ENCODE peak calls at places on chromosome 22, in six cellular contexts. One of them, this sample, is unnamed. For H3K9me3, the result is how much of the 10 kb centered on the place peaks cover.

GRCh38 chr22:50525991-50526848 is 822 bp upstream of the SCO2 start:
- DNase-seq in IMR-90: peak
- DNase-seq in spleen: peak
- DNase-seq in A549: peak
- DNase-seq in HepG2: peak
- DNase-seq in CD4-positive, CD25-positive, alpha-beta regulatory T cell: peak
- DNase-seq in this sample: peak

GRCh38 chr22:28958611-28959010 is 75.2 kb downstream of the ZNRF3 start:
- DNase-seq in IMR-90: peak
- DNase-seq in spleen: no peak
- DNase-seq in A549: no peak
- DNase-seq in HepG2: no peak
- DNase-seq in CD4-positive, CD25-positive, alpha-beta regulatory T cell: no peak
- DNase-seq in this sample: no peak

GRCh38 chr22:27997538-27997937 is 78.5 kb upstream of the PITPNB start:
- DNase-seq in IMR-90: peak
- DNase-seq in spleen: peak
- DNase-seq in A549: no peak
- DNase-seq in HepG2: no peak
- DNase-seq in CD4-positive, CD25-positive, alpha-beta regulatory T cell: no peak
- DNase-seq in this sample: no peak

GRCh38 chr22:41206719-41207118 is 1.6 kb downstream of the L3MBTL2 start:
- DNase-seq in IMR-90: no peak
- DNase-seq in spleen: no peak
- DNase-seq in A549: no peak
- DNase-seq in HepG2: no peak
- DNase-seq in CD4-positive, CD25-positive, alpha-beta regulatory T cell: no peak
- DNase-seq in this sample: no peak

GRCh38 chr22:32745251-32745995 is 56.1 kb upstream of the TIMP3 start:
- DNase-seq in IMR-90: peak
- DNase-seq in spleen: no peak
- DNase-seq in A549: no peak
- DNase-seq in HepG2: no peak
- DNase-seq in CD4-positive, CD25-positive, alpha-beta regulatory T cell: no peak
- DNase-seq in this sample: no peak

GRCh38 chr22:41589260-41589600 is 410 bp downstream of the PMM1 start:
- DNase-seq in IMR-90: no peak
- DNase-seq in spleen: no peak
- DNase-seq in A549: no peak
- DNase-seq in HepG2: no peak
- DNase-seq in CD4-positive, CD25-positive, alpha-beta regulatory T cell: no peak
- DNase-seq in this sample: no peak

GRCh38 chr22:45485271-45485670 is 17.4 kb upstream of the FBLN1 start:
- DNase-seq in IMR-90: no peak
- DNase-seq in spleen: no peak
- DNase-seq in A549: no peak
- DNase-seq in HepG2: peak
- DNase-seq in CD4-positive, CD25-positive, alpha-beta regulatory T cell: no peak
- DNase-seq in this sample: no peak

GRCh38 chr22:35070451-35071093 is 4.6 kb downstream of the ISX start:
- DNase-seq in IMR-90: no peak
- DNase-seq in spleen: no peak
- DNase-seq in A549: no peak
- DNase-seq in HepG2: no peak
- DNase-seq in CD4-positive, CD25-positive, alpha-beta regulatory T cell: no peak
- DNase-seq in this sample: no peak

GRCh38 chr22:39439170-39439569 is 17.6 kb upstream of the MGAT3 start:
- DNase-seq in IMR-90: peak
- DNase-seq in spleen: no peak
- DNase-seq in A549: no peak
- DNase-seq in HepG2: peak
- DNase-seq in CD4-positive, CD25-positive, alpha-beta regulatory T cell: no peak
- DNase-seq in this sample: no peak

GRCh38 chr22:31611065-31611760 is 50.8 kb downstream of the PISD start:
- DNase-seq in IMR-90: peak
- DNase-seq in spleen: peak
- DNase-seq in A549: no peak
- DNase-seq in HepG2: no peak
- DNase-seq in CD4-positive, CD25-positive, alpha-beta regulatory T cell: no peak
- DNase-seq in this sample: no peak

GRCh38 chr22:29716814-29717213 is 3.0 kb upstream of the CABP7 start:
- DNase-seq in IMR-90: peak
- DNase-seq in spleen: no peak
- DNase-seq in A549: no peak
- DNase-seq in HepG2: peak
- DNase-seq in CD4-positive, CD25-positive, alpha-beta regulatory T cell: peak
- DNase-seq in this sample: no peak

GRCh38 chr22:26671317-26672059 is 14.1 kb downstream of the MIAT start:
- DNase-seq in IMR-90: no peak
- DNase-seq in spleen: peak
- DNase-seq in A549: no peak
- DNase-seq in HepG2: no peak
- DNase-seq in CD4-positive, CD25-positive, alpha-beta regulatory T cell: peak
- DNase-seq in this sample: peak

GRCh38 chr22:19559324-19559811 is 35.2 kb upstream of the CLDN5 start:
- DNase-seq in IMR-90: no peak
- DNase-seq in spleen: no peak
- DNase-seq in A549: no peak
- DNase-seq in HepG2: no peak
- DNase-seq in CD4-positive, CD25-positive, alpha-beta regulatory T cell: no peak
- DNase-seq in this sample: no peak

GRCh38 chr22:40426671-40427070 is 56.3 kb downstream of the SGSM3 start:
- DNase-seq in IMR-90: peak
- DNase-seq in spleen: no peak
- DNase-seq in A549: no peak
- DNase-seq in HepG2: no peak
- DNase-seq in CD4-positive, CD25-positive, alpha-beta regulatory T cell: no peak
- DNase-seq in this sample: no peak

GRCh38 chr22:45834795-45835194 is 142.2 kb downstream of the WNT7B start:
- DNase-seq in IMR-90: no peak
- DNase-seq in spleen: no peak
- DNase-seq in A549: no peak
- DNase-seq in HepG2: no peak
- DNase-seq in CD4-positive, CD25-positive, alpha-beta regulatory T cell: no peak
- DNase-seq in this sample: no peak

GRCh38 chr22:41589601-41590365 is at the start of gene PMM1:
- DNase-seq in IMR-90: peak
- DNase-seq in spleen: peak
- DNase-seq in A549: peak
- DNase-seq in HepG2: peak
- DNase-seq in CD4-positive, CD25-positive, alpha-beta regulatory T cell: peak
- DNase-seq in this sample: peak

GRCh38 chr22:28063656-28064055 is 144.6 kb upstream of the PITPNB start:
- DNase-seq in IMR-90: no peak
- DNase-seq in spleen: no peak
- DNase-seq in A549: no peak
- DNase-seq in HepG2: no peak
- DNase-seq in CD4-positive, CD25-positive, alpha-beta regulatory T cell: no peak
- DNase-seq in this sample: no peak

GRCh38 chr22:29011200-29011867 is 50.3 kb downstream of the C22orf31 start:
- DNase-seq in IMR-90: no peak
- DNase-seq in spleen: no peak
- DNase-seq in A549: no peak
- DNase-seq in HepG2: no peak
- DNase-seq in CD4-positive, CD25-positive, alpha-beta regulatory T cell: no peak
- DNase-seq in this sample: no peak

GRCh38 chr22:27133951-27134664 is 476.7 kb downstream of the MIAT start:
- DNase-seq in IMR-90: peak
- DNase-seq in spleen: no peak
- DNase-seq in A549: peak
- DNase-seq in HepG2: no peak
- DNase-seq in CD4-positive, CD25-positive, alpha-beta regulatory T cell: no peak
- DNase-seq in this sample: no peak

GRCh38 chr22:24772493-24773220 is 1.9 kb downstream of the PIWIL3 start:
- DNase-seq in IMR-90: peak
- DNase-seq in spleen: no peak
- DNase-seq in A549: peak
- DNase-seq in HepG2: peak
- DNase-seq in CD4-positive, CD25-positive, alpha-beta regulatory T cell: no peak
- DNase-seq in this sample: no peak

GRCh38 chr22:24763872-24764485 is 10.5 kb downstream of the PIWIL3 start:
- DNase-seq in IMR-90: no peak
- DNase-seq in spleen: no peak
- DNase-seq in A549: no peak
- DNase-seq in HepG2: no peak
- DNase-seq in CD4-positive, CD25-positive, alpha-beta regulatory T cell: no peak
- DNase-seq in this sample: no peak

GRCh38 chr22:24768537-24769374 is 5.8 kb downstream of the PIWIL3 start:
- DNase-seq in IMR-90: peak
- DNase-seq in spleen: no peak
- DNase-seq in A549: peak
- DNase-seq in HepG2: peak
- DNase-seq in CD4-positive, CD25-positive, alpha-beta regulatory T cell: peak
- DNase-seq in this sample: no peak
- H3K9me3 ChIP-seq in IMR-90: under half
- H3K9me3 ChIP-seq in spleen: under half
- H3K9me3 ChIP-seq in A549: under half
- H3K9me3 ChIP-seq in HepG2: under half
- H3K9me3 ChIP-seq in CD4-positive, CD25-positive, alpha-beta regulatory T cell: under half
- H3K9me3 ChIP-seq in this sample: under half

GRCh38 chr22:22815397-22816170 is 72.0 kb upstream of the IGLL5 start:
- DNase-seq in IMR-90: no peak
- DNase-seq in spleen: peak
- DNase-seq in A549: no peak
- DNase-seq in HepG2: no peak
- DNase-seq in CD4-positive, CD25-positive, alpha-beta regulatory T cell: peak
- DNase-seq in this sample: no peak
- H3K9me3 ChIP-seq in IMR-90: under half
- H3K9me3 ChIP-seq in spleen: under half
- H3K9me3 ChIP-seq in A549: under half
- H3K9me3 ChIP-seq in HepG2: under half
- H3K9me3 ChIP-seq in CD4-positive, CD25-positive, alpha-beta regulatory T cell: under half
- H3K9me3 ChIP-seq in this sample: under half

GRCh38 chr22:48483764-48484528 is 1343.7 kb downstream of the BRD1 start:
- DNase-seq in IMR-90: no peak
- DNase-seq in spleen: peak
- DNase-seq in A549: no peak
- DNase-seq in HepG2: no peak
- DNase-seq in CD4-positive, CD25-positive, alpha-beta regulatory T cell: no peak
- DNase-seq in this sample: no peak

GRCh38 chr22:48478124-48478523 is 1349.5 kb downstream of the BRD1 start:
- DNase-seq in IMR-90: no peak
- DNase-seq in spleen: peak
- DNase-seq in A549: no peak
- DNase-seq in HepG2: no peak
- DNase-seq in CD4-positive, CD25-positive, alpha-beta regulatory T cell: no peak
- DNase-seq in this sample: no peak

GRCh38 chr22:48482771-48483170 is 1344.9 kb downstream of the BRD1 start:
- DNase-seq in IMR-90: no peak
- DNase-seq in spleen: no peak
- DNase-seq in A549: no peak
- DNase-seq in HepG2: no peak
- DNase-seq in CD4-positive, CD25-positive, alpha-beta regulatory T cell: no peak
- DNase-seq in this sample: no peak

GRCh38 chr22:48478529-48479265 is 1349.0 kb downstream of the BRD1 start:
- DNase-seq in IMR-90: no peak
- DNase-seq in spleen: peak
- DNase-seq in A549: no peak
- DNase-seq in HepG2: no peak
- DNase-seq in CD4-positive, CD25-positive, alpha-beta regulatory T cell: no peak
- DNase-seq in this sample: no peak

DNA sequence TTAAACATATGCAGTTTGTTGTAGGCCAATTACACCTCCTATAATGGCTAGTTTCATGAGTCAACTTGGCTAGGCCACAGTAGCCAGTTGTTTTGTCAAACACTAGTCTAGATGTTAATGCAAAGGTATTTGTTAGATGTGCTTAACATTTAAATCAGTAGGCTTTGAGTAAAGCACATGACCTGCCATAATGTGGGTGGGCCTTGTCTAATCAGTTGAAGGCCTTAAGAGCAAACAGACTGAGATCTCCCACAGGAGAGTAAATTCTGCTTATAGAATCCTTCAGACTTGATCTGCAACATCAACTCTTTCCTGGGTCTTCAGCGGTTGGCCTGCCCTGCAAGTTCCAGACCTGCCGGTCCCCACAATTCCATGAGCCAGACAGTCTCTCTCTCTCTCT is 1345.9 kb downstream of the BRD1 start:
- DNase-seq in IMR-90: no peak
- DNase-seq in spleen: no peak
- DNase-seq in A549: no peak
- DNase-seq in HepG2: no peak
- DNase-seq in CD4-positive, CD25-positive, alpha-beta regulatory T cell: no peak
- DNase-seq in this sample: no peak
- H3K9me3 ChIP-seq in IMR-90: under half
- H3K9me3 ChIP-seq in spleen: under half
- H3K9me3 ChIP-seq in A549: under half
- H3K9me3 ChIP-seq in HepG2: under half
- H3K9me3 ChIP-seq in CD4-positive, CD25-positive, alpha-beta regulatory T cell: under half
- H3K9me3 ChIP-seq in this sample: under half

GRCh38 chr22:47797546-47797945 is 1035.1 kb downstream of the TBC1D22A start:
- DNase-seq in IMR-90: no peak
- DNase-seq in spleen: peak
- DNase-seq in A549: no peak
- DNase-seq in HepG2: no peak
- DNase-seq in CD4-positive, CD25-positive, alpha-beta regulatory T cell: no peak
- DNase-seq in this sample: no peak

GRCh38 chr22:47794851-47795250 is 1032.4 kb downstream of the TBC1D22A start:
- DNase-seq in IMR-90: no peak
- DNase-seq in spleen: peak
- DNase-seq in A549: no peak
- DNase-seq in HepG2: no peak
- DNase-seq in CD4-positive, CD25-positive, alpha-beta regulatory T cell: no peak
- DNase-seq in this sample: no peak

GRCh38 chr22:47795477-47796127 is 1033.2 kb downstream of the TBC1D22A start:
- DNase-seq in IMR-90: no peak
- DNase-seq in spleen: peak
- DNase-seq in A549: no peak
- DNase-seq in HepG2: no peak
- DNase-seq in CD4-positive, CD25-positive, alpha-beta regulatory T cell: no peak
- DNase-seq in this sample: no peak

GRCh38 chr22:47796128-47796908 is 1033.9 kb downstream of the TBC1D22A start:
- DNase-seq in IMR-90: no peak
- DNase-seq in spleen: peak
- DNase-seq in A549: no peak
- DNase-seq in HepG2: no peak
- DNase-seq in CD4-positive, CD25-positive, alpha-beta regulatory T cell: no peak
- DNase-seq in this sample: no peak

GRCh38 chr22:47798229-47798628 is 1035.8 kb downstream of the TBC1D22A start:
- DNase-seq in IMR-90: no peak
- DNase-seq in spleen: peak
- DNase-seq in A549: no peak
- DNase-seq in HepG2: no peak
- DNase-seq in CD4-positive, CD25-positive, alpha-beta regulatory T cell: no peak
- DNase-seq in this sample: no peak
- H3K9me3 ChIP-seq in IMR-90: half or more
- H3K9me3 ChIP-seq in spleen: under half
- H3K9me3 ChIP-seq in A549: under half
- H3K9me3 ChIP-seq in HepG2: under half
- H3K9me3 ChIP-seq in CD4-positive, CD25-positive, alpha-beta regulatory T cell: under half
- H3K9me3 ChIP-seq in this sample: under half

DNA sequence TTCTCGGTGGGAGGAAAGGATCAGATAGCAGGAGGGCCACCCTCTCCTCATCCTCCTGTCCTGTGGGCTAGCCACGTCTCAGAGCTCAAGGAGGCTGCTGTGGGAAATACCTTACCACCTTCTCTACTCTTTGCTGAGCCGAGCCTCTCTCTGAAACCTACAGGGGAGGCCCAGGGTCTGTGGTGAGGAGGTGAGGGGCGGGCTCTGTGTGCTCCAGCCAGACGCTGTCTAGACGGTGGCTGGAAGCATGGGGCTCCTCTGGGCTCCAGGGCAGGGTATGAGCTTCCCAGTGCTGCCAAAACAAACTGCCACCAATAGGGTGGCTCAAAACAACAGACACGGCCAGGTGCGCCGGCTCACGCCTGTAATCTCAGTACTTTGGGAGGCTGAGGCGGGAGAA is 5.5 kb upstream of the TMPRSS6 start:
- DNase-seq in IMR-90: no peak
- DNase-seq in spleen: no peak
- DNase-seq in A549: no peak
- DNase-seq in HepG2: no peak
- DNase-seq in CD4-positive, CD25-positive, alpha-beta regulatory T cell: no peak
- DNase-seq in this sample: no peak
- H3K9me3 ChIP-seq in IMR-90: under half
- H3K9me3 ChIP-seq in spleen: under half
- H3K9me3 ChIP-seq in A549: under half
- H3K9me3 ChIP-seq in HepG2: under half
- H3K9me3 ChIP-seq in CD4-positive, CD25-positive, alpha-beta regulatory T cell: under half
- H3K9me3 ChIP-seq in this sample: under half